ENCODE peak calls at places on chromosomes 11 and 22, in five cellular contexts. G is GM12878, Z is A549, D is endothelial cell of umbilical vein, T is NB4. R is an unnamed sample.

GRCh38 chr11:111167666-111168065 is 77.9 kb upstream of the POU2AF2 start:
- DNase-seq in G (no peak), Z (no peak), D (no peak), T (no peak), R (no peak)

GRCh38 chr22:48554893-48555552 is 1272.7 kb downstream of the BRD1 start:
- DNase-seq in G (no peak), Z (no peak), D (no peak), T (no peak), R (no peak)

GRCh38 chr11:35579557-35580396 is 38.5 kb upstream of the FJX1 start:
- DNase-seq in G (no peak), Z (peak; percentile 82), D (no peak), T (peak; percentile 58), R (peak; percentile 11)

GRCh38 chr11:117923773-117924172 is 5.4 kb downstream of the TMPRSS13 start:
- DNase-seq in G (no peak), Z (no peak), D (no peak), T (no peak), R (peak; percentile 33)

GRCh38 chr11:2077061-2077802 is 62.0 kb downstream of the IGF2 start:
- DNase-seq in G (no peak), Z (peak; percentile 88), D (peak; percentile 86), T (no peak), R (no peak)

GRCh38 chr11:116301141-116301540 is 471.6 kb downstream of the BUD13 start:
- DNase-seq in G (no peak), Z (no peak), D (no peak), T (no peak), R (no peak)

GRCh38 chr11:45654242-45654641 is 11.2 kb downstream of the CHST1 start:
- DNase-seq in G (no peak), Z (no peak), D (no peak), T (no peak), R (no peak)

GRCh38 chr11:18012314-18012905 is 437 bp downstream of the SERGEF start:
- DNase-seq in G (no peak), Z (peak; percentile 20), D (peak; percentile 29), T (peak; percentile 55), R (peak; percentile 62)

GRCh38 chr22:24380220-24381218 is 46.9 kb upstream of the ADORA2A start:
- DNase-seq in G (no peak), Z (no peak), D (no peak), T (no peak), R (no peak)

GRCh38 chr22:29031236-29031982 is 30.2 kb downstream of the C22orf31 start:
- DNase-seq in G (no peak), Z (peak; percentile 91), D (peak; percentile 97), T (no peak), R (peak; percentile 55)

GRCh38 chr11:121048464-121049233 is 24.7 kb downstream of the TBCEL start:
- DNase-seq in G (no peak), Z (no peak), D (no peak), T (no peak), R (no peak)

GRCh38 chr11:69317401-69318092 is 23.6 kb downstream of the MYEOV start:
- DNase-seq in G (no peak), Z (no peak), D (peak; percentile 54), T (no peak), R (no peak)

GRCh38 chr11:35182317-35182939 is 43.5 kb downstream of the CD44 start:
- DNase-seq in G (peak; percentile 52), Z (no peak), D (no peak), T (no peak), R (no peak)

GRCh38 chr11:117725048-117725734 is 71.8 kb downstream of the DSCAML1 start:
- DNase-seq in G (no peak), Z (no peak), D (no peak), T (no peak), R (no peak)

GRCh38 chr11:73145986-73146575 is 4.0 kb upstream of the FCHSD2 start:
- DNase-seq in G (no peak), Z (no peak), D (no peak), T (no peak), R (no peak)

GRCh38 chr11:7278314-7278917 is 26.7 kb downstream of the SYT9 start:
- DNase-seq in G (no peak), Z (peak; percentile 42), D (peak; percentile 42), T (peak; percentile 36), R (peak; percentile 46)

GRCh38 chr11:132821027-132821426 is 711.3 kb downstream of the OPCML start:
- DNase-seq in G (no peak), Z (no peak), D (no peak), T (no peak), R (no peak)

GRCh38 chr11:135002236-135002635 is 590.2 kb upstream of the B3GAT1 start:
- DNase-seq in G (no peak), Z (no peak), D (no peak), T (no peak), R (no peak)

GRCh38 chr11:58125469-58125868 is at the start of gene OR9I1:
- DNase-seq in G (no peak), Z (no peak), D (no peak), T (no peak), R (no peak)

GRCh38 chr11:130772266-130773227 is 143.7 kb downstream of the SNX19 start:
- DNase-seq in G (no peak), Z (peak; percentile 9), D (peak; percentile 16), T (peak; percentile 41), R (no peak)

GRCh38 chr11:62770778-62771143 is 435 bp upstream of the TAF6L start:
- DNase-seq in G (no peak), Z (no peak), D (no peak), T (no peak), R (peak; percentile 45)

GRCh38 chr11:57514538-57515331 is 767 bp downstream of the SLC43A1 start:
- DNase-seq in G (no peak), Z (no peak), D (peak; percentile 36), T (peak; percentile 84), R (peak; percentile 80)

GRCh38 chr11:122696662-122697061 is 41.1 kb downstream of the UBASH3B start:
- DNase-seq in G (no peak), Z (no peak), D (peak; percentile 48), T (peak; percentile 97), R (peak; percentile 10)
- TF ChIP-seq MYC in G (no peak), Z (no peak), D (no peak), T (peak; percentile 91), R (no peak)

DNA sequence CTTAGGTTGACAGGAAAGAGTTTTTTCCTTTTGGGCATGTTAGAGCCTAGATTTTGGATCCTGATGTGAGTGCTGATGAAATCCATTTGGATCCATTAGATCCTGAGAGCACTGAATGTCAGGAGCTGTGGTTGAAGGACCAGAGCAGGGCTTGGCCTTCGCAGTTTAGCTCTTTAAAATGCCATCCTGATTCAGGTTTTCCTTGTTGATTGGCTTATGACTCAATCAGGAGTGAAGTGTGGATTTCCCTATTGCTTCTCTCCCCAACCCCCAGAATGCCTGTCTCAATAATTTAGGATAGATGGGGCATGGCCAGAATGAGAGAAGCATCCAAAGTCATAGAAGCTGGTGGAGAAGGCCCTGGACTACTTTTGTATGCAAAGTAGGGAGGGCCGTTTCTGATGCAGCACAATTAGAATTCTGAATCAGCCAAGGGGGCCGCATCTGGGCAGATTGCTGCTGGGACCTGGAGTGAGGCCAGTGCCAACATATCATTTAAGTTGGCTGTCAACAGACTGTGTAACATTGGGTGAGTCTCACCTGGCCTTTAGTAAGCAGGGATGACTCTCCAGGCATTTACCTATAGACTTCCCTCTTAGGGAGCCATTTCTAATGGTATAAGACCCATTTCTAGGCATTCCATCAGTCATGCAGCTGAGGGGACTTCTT is 80.5 kb downstream of the TEAD1 start:
- DNase-seq in G (no peak), Z (no peak), D (no peak), T (no peak), R (no peak)
- TF ChIP-seq MYC in G (no peak), Z (no peak), D (no peak), T (no peak), R (no peak)

GRCh38 chr11:65314501-65315203 is at the start of gene CDC42EP2:
- DNase-seq in G (no peak), Z (peak; percentile 84), D (peak; percentile 88), T (peak; percentile 81), R (peak; percentile 99)
- TF ChIP-seq MYC in G (no peak), Z (no peak), D (no peak), T (peak; percentile 37), R (no peak)

DNA sequence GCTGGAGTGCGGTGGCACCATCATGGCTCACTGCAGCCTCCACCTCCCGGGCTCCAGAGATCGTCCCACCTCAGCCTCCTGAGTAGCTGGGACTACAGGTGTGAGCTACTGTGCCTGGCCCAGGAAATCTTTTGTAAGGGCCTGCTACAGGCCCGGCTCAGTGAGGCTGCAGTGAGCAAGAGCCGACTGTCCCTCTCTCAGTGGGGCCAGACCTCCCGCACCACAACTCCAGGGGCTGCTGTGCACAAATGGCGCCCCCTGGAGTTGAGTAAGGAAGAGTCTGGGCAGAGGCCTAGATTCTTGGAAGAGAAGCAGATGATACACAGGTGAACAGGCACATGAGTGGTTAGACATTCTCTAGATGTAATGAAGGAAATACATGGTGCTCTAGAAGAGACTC is 7.0 kb downstream of the SERHL2 start:
- DNase-seq in G (no peak), Z (peak; percentile 26), D (no peak), T (peak; percentile 64), R (peak; percentile 49)
- TF ChIP-seq MYC in G (no peak), Z (no peak), D (no peak), T (no peak), R (no peak)

GRCh38 chr22:30785527-30785926 is 90.9 kb downstream of the OSBP2 start:
- DNase-seq in G (no peak), Z (no peak), D (no peak), T (peak; percentile 19), R (no peak)

GRCh38 chr22:30778261-30778660 is 83.6 kb downstream of the OSBP2 start:
- DNase-seq in G (no peak), Z (no peak), D (no peak), T (no peak), R (no peak)

GRCh38 chr22:30782613-30783012 is 87.9 kb downstream of the OSBP2 start:
- DNase-seq in G (no peak), Z (peak; percentile 18), D (no peak), T (no peak), R (no peak)

GRCh38 chr22:30781271-30781875 is 86.7 kb downstream of the OSBP2 start:
- DNase-seq in G (no peak), Z (no peak), D (no peak), T (no peak), R (no peak)

GRCh38 chr22:30783021-30783420 is 88.3 kb downstream of the OSBP2 start:
- DNase-seq in G (no peak), Z (no peak), D (no peak), T (no peak), R (no peak)
- TF ChIP-seq MYC in G (no peak), Z (no peak), D (no peak), T (no peak), R (no peak)

GRCh38 chr22:46351767-46352166 is 16.3 kb downstream of the TRMU start:
- DNase-seq in G (no peak), Z (no peak), D (no peak), T (no peak), R (no peak)
- TF ChIP-seq MYC in G (no peak), Z (no peak), D (no peak), T (no peak), R (no peak)

GRCh38 chr11:19460718-19461405 is 220.1 kb upstream of the E2F8 start:
- DNase-seq in G (no peak), Z (no peak), D (no peak), T (no peak), R (no peak)
- TF ChIP-seq MYC in G (no peak), Z (no peak), D (no peak), T (no peak), R (no peak)